ENCODE peak calls at places on chromosomes 6 and 20, in six cellular contexts. E is skeletal muscle cell, V is aorta, L is germinal center, J is A172, I is NCI-H510A. T is an unnamed sample.

GRCh38 chr6:166736606-166737005 is 109.6 kb upstream of the RPS6KA2 start:
- DNase-seq in J (peak; percentile 96), E (peak; percentile 25), I (no peak), L (no peak), V (no peak), T (no peak)

GRCh38 chr20:41413169-41413568 is 46.6 kb upstream of the EMILIN3 start:
- DNase-seq in L (no peak), I (no peak), V (no peak), J (no peak), E (no peak), T (no peak)

GRCh38 chr6:74942130-74942529 is 263.7 kb downstream of the COL12A1 start:
- DNase-seq in L (no peak), J (no peak), V (no peak), E (no peak), I (no peak), T (no peak)

GRCh38 chr20:23399568-23400241 is 21.6 kb downstream of the NAPB start:
- DNase-seq in J (no peak), E (no peak), L (no peak), I (peak; percentile 6), V (no peak), T (no peak)

GRCh38 chr20:11451793-11452291 is 465.9 kb upstream of the BTBD3 start:
- DNase-seq in E (no peak), I (no peak), V (no peak), J (no peak), L (no peak), T (no peak)

GRCh38 chr6:50716887-50717509 is 3.7 kb downstream of the TFAP2D start:
- DNase-seq in J (no peak), E (no peak), L (no peak), V (no peak), I (no peak), T (no peak)

GRCh38 chr6:131519670-131520436 is 53.2 kb upstream of the ARG1 start:
- DNase-seq in E (no peak), I (no peak), L (peak; percentile 29), V (no peak), J (peak; percentile 23), T (peak; percentile 76)

GRCh38 chr6:37122861-37123260 is 47.1 kb upstream of the PIM1 start:
- DNase-seq in E (no peak), J (no peak), L (no peak), V (no peak), I (no peak), T (no peak)

GRCh38 chr20:62511300-62511914 is 35.6 kb upstream of the GATA5 start:
- DNase-seq in I (no peak), V (peak; percentile 32), L (no peak), E (no peak), J (no peak), T (no peak)

GRCh38 chr6:102127253-102127652 is 733.7 kb downstream of the GRIK2 start:
- DNase-seq in E (no peak), V (no peak), J (no peak), L (no peak), I (no peak), T (no peak)

GRCh38 chr6:24761193-24761835 is 13.4 kb upstream of the GMNN start:
- DNase-seq in I (no peak), V (no peak), L (no peak), E (no peak), J (peak; percentile 14), T (no peak)

GRCh38 chr6:1872649-1873131 is 263.0 kb downstream of the FOXC1 start:
- DNase-seq in E (peak; percentile 35), J (peak; percentile 66), V (no peak), L (no peak), I (peak; percentile 19), T (no peak)

GRCh38 chr20:61949363-61949713 is 116.3 kb downstream of the TAF4 start:
- DNase-seq in L (no peak), I (no peak), E (no peak), V (peak; percentile 37), J (no peak), T (no peak)